ENCODE peak calls at places on chromosomes 2 and 18, in ten cellular contexts. J is adrenal gland, V is testis, Y is uterus, E is Peyer's patch, K is A549, D is sigmoid colon, X is prostate gland, H is GM12878, Z is tibial nerve. Q is an unnamed sample. For H3K4me1, the result is how much of the 10 kb centered on the place peaks cover.

GRCh38 chr2:207601774-207602173 is 23.4 kb downstream of the METTL21A start:
- DNase-seq in J (no peak), V (no peak), Y (no peak), E (no peak), K (no peak), D (no peak), X (no peak), H (no peak), Z (no peak), Q (no peak)

GRCh38 chr2:143558665-143559064 is 429.4 kb downstream of the ARHGAP15 start:
- DNase-seq in J (no peak), V (no peak), Y (peak), E (no peak), K (no peak), D (no peak), X (no peak), H (no peak), Z (no peak), Q (no peak)

GRCh38 chr2:109612991-109613921 is 510 bp downstream of the SEPTIN10 start:
- DNase-seq in J (peak), V (peak), Y (peak), E (peak), K (no peak), D (peak), X (peak), H (no peak), Z (peak), Q (peak)

GRCh38 chr2:22481507-22482217 is 903.3 kb upstream of the KLHL29 start:
- DNase-seq in J (no peak), V (no peak), Y (no peak), E (no peak), K (no peak), D (no peak), X (no peak), H (no peak), Z (no peak), Q (no peak)

GRCh38 chr2:38448692-38449405 is 71.8 kb upstream of the ATL2 start:
- DNase-seq in J (no peak), V (no peak), Y (no peak), E (no peak), K (no peak), D (no peak), X (no peak), H (no peak), Z (no peak), Q (no peak)

GRCh38 chr2:2187196-2187595 is 143.9 kb downstream of the MYT1L start:
- DNase-seq in J (no peak), V (no peak), Y (no peak), E (no peak), K (no peak), D (no peak), X (no peak), H (no peak), Z (no peak), Q (no peak)

GRCh38 chr18:456361-456821 is 44.1 kb downstream of the COLEC12 start:
- DNase-seq in J (no peak), V (peak), Y (peak), E (peak), K (no peak), D (peak), X (peak), H (no peak), Z (peak), Q (peak)

GRCh38 chr2:84417453-84417852 is 41.6 kb downstream of the SUCLG1 start:
- DNase-seq in J (no peak), V (no peak), Y (no peak), E (no peak), K (no peak), D (no peak), X (no peak), H (no peak), Z (no peak), Q (no peak)

GRCh38 chr18:35703043-35703688 is 121.6 kb downstream of the GALNT1 start:
- DNase-seq in J (no peak), V (no peak), Y (no peak), E (no peak), K (no peak), D (no peak), X (no peak), H (no peak), Z (no peak), Q (no peak)

GRCh38 chr2:158969162-158969716 is 799 bp downstream of the TANC1 start:
- DNase-seq in J (no peak), V (no peak), Y (no peak), E (no peak), K (peak), D (no peak), X (no peak), H (no peak), Z (no peak), Q (no peak)
- TF ChIP-seq POLR2A in J (no peak), V (no peak), Y (no peak), E (no peak), K (no peak), D (no peak), X (no peak), H (no peak), Z (no peak), Q (no peak)

GRCh38 chr18:11982981-11983380 is 1.7 kb downstream of the IMPA2 start:
- DNase-seq in J (no peak), V (no peak), Y (no peak), E (peak), K (no peak), D (no peak), X (no peak), H (no peak), Z (no peak), Q (no peak)

GRCh38 chr18:11981633-11982366 is 493 bp downstream of the IMPA2 start:
- DNase-seq in J (peak), V (peak), Y (peak), E (peak), K (peak), D (peak), X (peak), H (no peak), Z (no peak), Q (no peak)

GRCh38 chr18:11980148-11980554 is 1.2 kb upstream of the IMPA2 start:
- DNase-seq in J (no peak), V (no peak), Y (no peak), E (no peak), K (peak), D (no peak), X (peak), H (no peak), Z (no peak), Q (no peak)

GRCh38 chr18:11980555-11981382 is 538 bp upstream of the IMPA2 start:
- DNase-seq in J (peak), V (peak), Y (peak), E (peak), K (peak), D (peak), X (peak), H (peak), Z (peak), Q (peak)

DNA sequence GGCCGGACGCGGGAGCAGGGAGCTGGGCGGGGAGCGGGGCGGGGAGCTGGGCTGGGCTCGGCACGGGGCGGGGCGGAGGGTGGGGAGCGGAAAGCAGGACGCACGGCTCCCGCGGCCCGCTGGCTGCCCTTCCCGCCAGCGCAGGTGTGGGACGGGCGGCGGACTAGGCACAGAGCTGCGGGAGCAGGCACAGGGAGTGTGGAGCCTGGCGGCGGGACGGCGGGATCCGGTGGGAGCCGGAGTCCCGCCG is at the start of gene IMPA2:
- DNase-seq in J (no peak), V (no peak), Y (no peak), E (no peak), K (no peak), D (no peak), X (no peak), H (no peak), Z (no peak), Q (no peak)
- H3K4me1 ChIP-seq in J (under half), V (under half), Y (under half), E (under half), K (under half), D (under half), X (under half), H (under half), Z (under half), Q (under half)

GRCh38 chr18:49100226-49100968 is 149.6 kb upstream of the SMAD7 start:
- DNase-seq in J (no peak), V (no peak), Y (no peak), E (no peak), K (no peak), D (no peak), X (no peak), H (no peak), Z (no peak), Q (no peak)

GRCh38 chr18:49098386-49098785 is 147.6 kb upstream of the SMAD7 start:
- DNase-seq in J (no peak), V (no peak), Y (no peak), E (no peak), K (no peak), D (no peak), X (no peak), H (no peak), Z (no peak), Q (no peak)

GRCh38 chr18:49096021-49096420 is 145.3 kb upstream of the SMAD7 start:
- DNase-seq in J (no peak), V (no peak), Y (no peak), E (no peak), K (no peak), D (no peak), X (no peak), H (no peak), Z (no peak), Q (no peak)

DNA sequence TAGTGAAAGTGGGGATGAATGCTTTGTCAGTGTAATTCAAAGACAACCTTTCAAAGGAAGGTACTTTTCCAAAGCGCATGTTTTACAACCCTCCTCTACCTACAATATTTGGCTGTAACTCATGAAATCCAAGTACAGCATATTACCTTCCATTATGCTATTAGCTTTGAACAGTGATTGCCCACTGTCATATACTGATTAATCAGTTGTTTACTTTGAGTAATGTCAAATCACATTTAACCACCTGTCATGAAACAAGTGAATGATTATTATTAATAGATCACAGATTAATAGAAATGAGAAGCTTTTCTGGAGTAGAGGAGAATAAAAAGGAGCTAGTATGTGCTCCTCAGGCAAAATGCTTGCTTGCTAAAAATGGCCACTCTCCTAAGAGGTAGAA is 150.5 kb upstream of the SMAD7 start:
- DNase-seq in J (no peak), V (no peak), Y (no peak), E (no peak), K (no peak), D (no peak), X (no peak), H (no peak), Z (no peak), Q (no peak)
- TF ChIP-seq POLR2A in J (no peak), V (no peak), Y (no peak), E (no peak), K (no peak), D (no peak), X (no peak), H (no peak), Z (no peak), Q (no peak)

GRCh38 chr2:160409480-160409879 is 84.1 kb downstream of the RBMS1 start:
- DNase-seq in J (no peak), V (no peak), Y (no peak), E (no peak), K (no peak), D (no peak), X (no peak), H (no peak), Z (no peak), Q (no peak)

GRCh38 chr2:160408205-160408561 is 85.4 kb downstream of the RBMS1 start:
- DNase-seq in J (no peak), V (no peak), Y (no peak), E (no peak), K (no peak), D (no peak), X (no peak), H (no peak), Z (no peak), Q (no peak)

GRCh38 chr2:160406591-160407392 is 86.8 kb downstream of the RBMS1 start:
- DNase-seq in J (peak), V (peak), Y (peak), E (peak), K (peak), D (peak), X (peak), H (no peak), Z (peak), Q (peak)

GRCh38 chr2:160407393-160408204 is 86.0 kb downstream of the RBMS1 start:
- DNase-seq in J (peak), V (peak), Y (peak), E (peak), K (peak), D (peak), X (peak), H (no peak), Z (no peak), Q (peak)

DNA sequence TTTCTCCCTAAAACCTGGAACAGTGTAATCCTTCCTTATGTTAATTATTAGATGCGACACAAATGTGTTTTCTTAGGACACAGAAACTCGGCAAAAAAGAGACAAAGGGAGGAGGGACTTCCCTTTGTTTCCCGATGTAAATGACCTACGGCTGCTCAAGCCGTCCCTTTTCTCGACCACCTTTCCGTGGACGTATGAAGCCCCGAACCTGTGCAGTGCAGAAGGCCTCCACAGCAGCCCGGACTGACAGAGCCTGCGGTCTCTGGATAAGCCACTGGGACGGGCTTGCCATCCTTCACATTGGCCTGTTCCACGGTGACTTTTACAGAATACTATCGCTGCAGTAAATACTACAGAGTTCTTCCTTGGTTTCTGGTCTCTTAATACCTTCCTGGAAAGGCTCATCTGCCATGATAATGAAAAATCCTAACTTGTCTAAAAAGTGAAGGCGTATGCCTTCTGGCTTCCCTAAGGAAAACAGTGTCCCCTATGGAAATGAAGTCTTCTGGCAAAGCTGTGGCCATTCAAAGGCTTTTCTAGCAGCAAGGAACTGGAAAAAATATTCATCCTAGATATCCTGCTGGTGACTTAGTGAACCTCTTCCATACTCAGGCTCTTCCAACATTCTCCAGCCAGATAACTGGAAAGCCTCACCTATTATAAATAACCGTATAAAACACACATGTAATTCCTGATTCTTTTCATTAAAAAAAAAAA is 84.9 kb downstream of the RBMS1 start:
- DNase-seq in J (no peak), V (no peak), Y (no peak), E (no peak), K (no peak), D (no peak), X (no peak), H (no peak), Z (no peak), Q (no peak)
- H3K4me1 ChIP-seq in J (under half), V (under half), Y (under half), E (under half), K (under half), D (half or more), X (under half), H (under half), Z (under half), Q (under half)

GRCh38 chr2:106694960-106695470 is 191.0 kb downstream of the ST6GAL2 start:
- DNase-seq in J (no peak), V (no peak), Y (no peak), E (no peak), K (no peak), D (no peak), X (no peak), H (no peak), Z (no peak), Q (no peak)

GRCh38 chr2:106701134-106701994 is 184.6 kb downstream of the ST6GAL2 start:
- DNase-seq in J (no peak), V (no peak), Y (no peak), E (no peak), K (no peak), D (no peak), X (no peak), H (no peak), Z (no peak), Q (no peak)

GRCh38 chr2:106695919-106696318 is 190.0 kb downstream of the ST6GAL2 start:
- DNase-seq in J (no peak), V (no peak), Y (no peak), E (no peak), K (no peak), D (no peak), X (no peak), H (no peak), Z (no peak), Q (no peak)
- TF ChIP-seq POLR2A in J (no peak), V (no peak), Y (no peak), E (no peak), K (no peak), D (no peak), X (no peak), H (no peak), Z (no peak), Q (no peak)

GRCh38 chr18:56458770-56459450 is 179.5 kb downstream of the TXNL1 start:
- DNase-seq in J (no peak), V (no peak), Y (peak), E (no peak), K (no peak), D (no peak), X (no peak), H (no peak), Z (no peak), Q (peak)

GRCh38 chr18:56459451-56459777 is 179.0 kb downstream of the TXNL1 start:
- DNase-seq in J (no peak), V (no peak), Y (peak), E (no peak), K (no peak), D (no peak), X (no peak), H (no peak), Z (no peak), Q (peak)

GRCh38 chr18:56460590-56460989 is 177.8 kb downstream of the TXNL1 start:
- DNase-seq in J (no peak), V (no peak), Y (no peak), E (no peak), K (no peak), D (no peak), X (no peak), H (no peak), Z (no peak), Q (no peak)

GRCh38 chr18:56461151-56461550 is 177.2 kb downstream of the TXNL1 start:
- DNase-seq in J (no peak), V (no peak), Y (no peak), E (no peak), K (no peak), D (no peak), X (no peak), H (no peak), Z (no peak), Q (no peak)
- H3K4me1 ChIP-seq in J (under half), V (under half), Y (under half), E (under half), K (under half), D (under half), X (under half), H (under half), Z (under half), Q (under half)

GRCh38 chr18:3246636-3247242 is 862 bp upstream of the MYL12A start:
- DNase-seq in J (peak), V (peak), Y (peak), E (peak), K (no peak), D (peak), X (no peak), H (no peak), Z (no peak), Q (peak)
- TF ChIP-seq POLR2A in J (no peak), V (no peak), Y (no peak), E (no peak), K (no peak), D (no peak), X (no peak), H (peak), Z (no peak), Q (no peak)

GRCh38 chr2:47868611-47869352 is 37.5 kb downstream of the FBXO11 start:
- DNase-seq in J (no peak), V (no peak), Y (no peak), E (no peak), K (no peak), D (no peak), X (no peak), H (no peak), Z (no peak), Q (no peak)

GRCh38 chr2:47872941-47873340 is 33.4 kb downstream of the FBXO11 start:
- DNase-seq in J (no peak), V (no peak), Y (no peak), E (no peak), K (no peak), D (no peak), X (no peak), H (no peak), Z (no peak), Q (no peak)

GRCh38 chr2:47869859-47870258 is 36.4 kb downstream of the FBXO11 start:
- DNase-seq in J (no peak), V (no peak), Y (no peak), E (no peak), K (no peak), D (no peak), X (no peak), H (no peak), Z (no peak), Q (no peak)

GRCh38 chr2:47867205-47867604 is 39.1 kb downstream of the FBXO11 start:
- DNase-seq in J (peak), V (no peak), Y (peak), E (no peak), K (no peak), D (no peak), X (no peak), H (no peak), Z (no peak), Q (peak)

GRCh38 chr2:47870668-47871540 is 35.4 kb downstream of the FBXO11 start:
- DNase-seq in J (no peak), V (no peak), Y (no peak), E (no peak), K (no peak), D (no peak), X (no peak), H (no peak), Z (no peak), Q (no peak)
- H3K4me1 ChIP-seq in J (under half), V (under half), Y (under half), E (under half), K (under half), D (half or more), X (under half), H (under half), Z (under half), Q (under half)

DNA sequence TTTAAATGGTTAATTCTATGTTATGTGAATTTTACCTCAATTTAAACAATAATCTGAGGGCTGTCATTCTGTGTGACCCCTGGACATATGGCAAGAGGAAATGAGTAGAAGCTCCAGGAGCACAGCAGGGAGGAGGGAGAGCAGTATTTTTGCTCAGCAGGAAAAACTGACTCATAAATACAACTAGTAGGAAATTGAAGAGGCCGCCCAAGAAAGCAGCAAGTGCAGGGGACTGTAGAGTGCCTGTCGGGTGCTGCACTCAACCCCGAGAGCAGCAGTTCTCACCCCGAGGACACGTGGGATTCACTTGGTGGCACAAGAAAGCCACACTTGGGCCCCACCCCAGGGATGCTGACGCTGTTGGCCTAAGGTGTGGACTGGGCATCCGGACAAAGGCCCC is 60.8 kb downstream of the NPAS2 start:
- DNase-seq in J (no peak), V (no peak), Y (no peak), E (no peak), K (no peak), D (no peak), X (no peak), H (no peak), Z (no peak), Q (no peak)
- TF ChIP-seq POLR2A in J (no peak), V (no peak), Y (no peak), E (no peak), K (no peak), D (no peak), X (no peak), H (no peak), Z (no peak), Q (no peak)

GRCh38 chr2:127101756-127102463 is 5.0 kb downstream of the BIN1 start:
- DNase-seq in J (peak), V (no peak), Y (peak), E (peak), K (no peak), D (peak), X (no peak), H (no peak), Z (no peak), Q (no peak)
- H3K4me1 ChIP-seq in J (half or more), V (under half), Y (under half), E (half or more), K (half or more), D (half or more), X (under half), H (under half), Z (under half), Q (under half)

Q was measured in heart left ventricle.